ENCODE peak calls at places on chromosome 9, in eight cellular contexts. One of them, this sample, is unnamed.

GRCh38 chr9:110152704-110153374 is 55.1 kb downstream of the C9orf152 start:
- DNase-seq in mesothelial cell of epicardium: no peak
- DNase-seq in suprapubic skin: no peak
- DNase-seq in Panc1: peak; percentile 22
- DNase-seq in nephron progenitor cell: peak; percentile 44
- DNase-seq in lower leg skin: no peak
- DNase-seq in fibroblast of lung: peak; percentile 74
- DNase-seq in AG04450: no peak
- DNase-seq in this sample: no peak

GRCh38 chr9:108759835-108760234 is 96.0 kb downstream of the ACTL7B start:
- DNase-seq in mesothelial cell of epicardium: no peak
- DNase-seq in suprapubic skin: no peak
- DNase-seq in Panc1: no peak
- DNase-seq in nephron progenitor cell: no peak
- DNase-seq in lower leg skin: no peak
- DNase-seq in fibroblast of lung: no peak
- DNase-seq in AG04450: no peak
- DNase-seq in this sample: no peak

GRCh38 chr9:74951725-74952151 is 974 bp downstream of the C9orf40 start:
- DNase-seq in mesothelial cell of epicardium: peak; percentile 61
- DNase-seq in suprapubic skin: peak; percentile 82
- DNase-seq in Panc1: no peak
- DNase-seq in nephron progenitor cell: peak; percentile 59
- DNase-seq in lower leg skin: no peak
- DNase-seq in fibroblast of lung: peak; percentile 25
- DNase-seq in AG04450: no peak
- DNase-seq in this sample: no peak

GRCh38 chr9:24841993-24842392 is 296.3 kb upstream of the IZUMO3 start:
- DNase-seq in mesothelial cell of epicardium: no peak
- DNase-seq in suprapubic skin: no peak
- DNase-seq in Panc1: no peak
- DNase-seq in nephron progenitor cell: no peak
- DNase-seq in lower leg skin: no peak
- DNase-seq in fibroblast of lung: no peak
- DNase-seq in AG04450: no peak
- DNase-seq in this sample: no peak

GRCh38 chr9:123465304-123465703 is 109.3 kb downstream of the CRB2 start:
- DNase-seq in mesothelial cell of epicardium: no peak
- DNase-seq in suprapubic skin: no peak
- DNase-seq in Panc1: no peak
- DNase-seq in nephron progenitor cell: no peak
- DNase-seq in lower leg skin: no peak
- DNase-seq in fibroblast of lung: no peak
- DNase-seq in AG04450: no peak
- DNase-seq in this sample: no peak

GRCh38 chr9:137070906-137071275 is 534 bp upstream of the SAPCD2 start:
- DNase-seq in mesothelial cell of epicardium: no peak
- DNase-seq in suprapubic skin: no peak
- DNase-seq in Panc1: no peak
- DNase-seq in nephron progenitor cell: peak; percentile 54
- DNase-seq in lower leg skin: no peak
- DNase-seq in fibroblast of lung: no peak
- DNase-seq in AG04450: no peak
- DNase-seq in this sample: peak; percentile 85

GRCh38 chr9:101433229-101433628 is 2.3 kb downstream of the ALDOB start:
- DNase-seq in mesothelial cell of epicardium: no peak
- DNase-seq in suprapubic skin: no peak
- DNase-seq in Panc1: no peak
- DNase-seq in nephron progenitor cell: no peak
- DNase-seq in lower leg skin: no peak
- DNase-seq in fibroblast of lung: no peak
- DNase-seq in AG04450: no peak
- DNase-seq in this sample: no peak

GRCh38 chr9:127451681-127452480 is 571 bp downstream of the LRSAM1 start:
- DNase-seq in mesothelial cell of epicardium: no peak
- DNase-seq in suprapubic skin: no peak
- DNase-seq in Panc1: no peak
- DNase-seq in nephron progenitor cell: peak; percentile 41
- DNase-seq in lower leg skin: peak; percentile 29
- DNase-seq in fibroblast of lung: peak; percentile 51
- DNase-seq in AG04450: no peak
- DNase-seq in this sample: no peak

GRCh38 chr9:1604942-1605560 is 410.1 kb upstream of the SMARCA2 start:
- DNase-seq in mesothelial cell of epicardium: no peak
- DNase-seq in suprapubic skin: no peak
- DNase-seq in Panc1: peak; percentile 8
- DNase-seq in nephron progenitor cell: no peak
- DNase-seq in lower leg skin: no peak
- DNase-seq in fibroblast of lung: peak; percentile 32
- DNase-seq in AG04450: no peak
- DNase-seq in this sample: no peak

GRCh38 chr9:94656190-94656589 is 16.9 kb upstream of the FBP1 start:
- DNase-seq in mesothelial cell of epicardium: no peak
- DNase-seq in suprapubic skin: no peak
- DNase-seq in Panc1: no peak
- DNase-seq in nephron progenitor cell: no peak
- DNase-seq in lower leg skin: no peak
- DNase-seq in fibroblast of lung: no peak
- DNase-seq in AG04450: no peak
- DNase-seq in this sample: no peak

GRCh38 chr9:33817327-33818166 is 587 bp downstream of the UBE2R2 start:
- DNase-seq in mesothelial cell of epicardium: peak; percentile 71
- DNase-seq in suprapubic skin: peak; percentile 85
- DNase-seq in Panc1: no peak
- DNase-seq in nephron progenitor cell: peak; percentile 69
- DNase-seq in lower leg skin: peak; percentile 48
- DNase-seq in fibroblast of lung: peak; percentile 69
- DNase-seq in AG04450: no peak
- DNase-seq in this sample: peak; percentile 88
- TF ChIP-seq CTCF in mesothelial cell of epicardium: no peak
- TF ChIP-seq CTCF in suprapubic skin: peak; percentile 27
- TF ChIP-seq CTCF in Panc1: no peak
- TF ChIP-seq CTCF in nephron progenitor cell: no peak
- TF ChIP-seq CTCF in lower leg skin: no peak
- TF ChIP-seq CTCF in fibroblast of lung: peak; percentile 33
- TF ChIP-seq CTCF in AG04450: peak; percentile 43
- TF ChIP-seq CTCF in this sample: peak; percentile 37

DNA sequence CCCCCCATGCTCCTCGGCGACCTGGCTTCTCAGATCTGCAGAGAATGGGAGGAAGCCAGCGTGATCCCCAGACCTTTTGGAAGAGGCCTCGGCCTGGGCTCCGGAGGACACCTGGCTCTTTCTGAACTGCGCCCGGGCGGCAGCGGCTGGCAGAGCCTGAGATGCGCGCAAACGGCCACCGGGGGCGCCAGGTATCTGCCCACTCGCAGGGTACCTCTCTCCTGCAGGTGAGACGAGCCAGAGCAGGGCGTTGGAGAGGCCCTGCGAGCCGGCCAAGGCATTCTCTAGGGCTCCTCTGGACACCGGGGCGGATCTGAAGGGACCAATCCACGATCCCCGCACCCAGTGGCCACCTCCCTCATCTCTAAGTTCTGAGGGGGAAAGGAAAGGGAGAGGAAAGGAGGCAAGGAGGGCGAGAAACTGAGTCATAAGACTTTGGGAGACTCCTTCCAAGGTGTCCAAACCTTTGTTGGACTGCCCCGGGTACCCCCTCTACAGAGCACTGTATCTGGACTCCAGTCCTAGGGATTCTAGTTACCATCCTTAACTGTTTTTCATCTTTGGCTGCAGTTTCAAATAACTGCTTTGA is 55.0 kb upstream of the SLC46A2 start:
- DNase-seq in mesothelial cell of epicardium: no peak
- DNase-seq in suprapubic skin: no peak
- DNase-seq in Panc1: no peak
- DNase-seq in nephron progenitor cell: peak; percentile 12
- DNase-seq in lower leg skin: no peak
- DNase-seq in fibroblast of lung: no peak
- DNase-seq in AG04450: no peak
- DNase-seq in this sample: no peak
- TF ChIP-seq CTCF in mesothelial cell of epicardium: no peak
- TF ChIP-seq CTCF in suprapubic skin: peak; percentile 9
- TF ChIP-seq CTCF in Panc1: peak; percentile 53
- TF ChIP-seq CTCF in nephron progenitor cell: peak; percentile 16
- TF ChIP-seq CTCF in lower leg skin: no peak
- TF ChIP-seq CTCF in fibroblast of lung: no peak
- TF ChIP-seq CTCF in AG04450: no peak
- TF ChIP-seq CTCF in this sample: no peak

GRCh38 chr9:71681708-71682268 is 86.5 kb downstream of the CEMIP2 start:
- DNase-seq in mesothelial cell of epicardium: peak; percentile 41
- DNase-seq in suprapubic skin: no peak
- DNase-seq in Panc1: no peak
- DNase-seq in nephron progenitor cell: peak; percentile 4
- DNase-seq in lower leg skin: no peak
- DNase-seq in fibroblast of lung: peak; percentile 54
- DNase-seq in AG04450: peak; percentile 21
- DNase-seq in this sample: no peak

GRCh38 chr9:71685394-71685793 is 82.9 kb downstream of the CEMIP2 start:
- DNase-seq in mesothelial cell of epicardium: no peak
- DNase-seq in suprapubic skin: no peak
- DNase-seq in Panc1: no peak
- DNase-seq in nephron progenitor cell: no peak
- DNase-seq in lower leg skin: no peak
- DNase-seq in fibroblast of lung: no peak
- DNase-seq in AG04450: no peak
- DNase-seq in this sample: no peak

GRCh38 chr9:71684566-71684965 is 83.7 kb downstream of the CEMIP2 start:
- DNase-seq in mesothelial cell of epicardium: no peak
- DNase-seq in suprapubic skin: no peak
- DNase-seq in Panc1: no peak
- DNase-seq in nephron progenitor cell: no peak
- DNase-seq in lower leg skin: no peak
- DNase-seq in fibroblast of lung: no peak
- DNase-seq in AG04450: no peak
- DNase-seq in this sample: no peak

GRCh38 chr9:71685988-71686387 is 82.3 kb downstream of the CEMIP2 start:
- DNase-seq in mesothelial cell of epicardium: no peak
- DNase-seq in suprapubic skin: no peak
- DNase-seq in Panc1: no peak
- DNase-seq in nephron progenitor cell: no peak
- DNase-seq in lower leg skin: no peak
- DNase-seq in fibroblast of lung: no peak
- DNase-seq in AG04450: no peak
- DNase-seq in this sample: no peak

DNA sequence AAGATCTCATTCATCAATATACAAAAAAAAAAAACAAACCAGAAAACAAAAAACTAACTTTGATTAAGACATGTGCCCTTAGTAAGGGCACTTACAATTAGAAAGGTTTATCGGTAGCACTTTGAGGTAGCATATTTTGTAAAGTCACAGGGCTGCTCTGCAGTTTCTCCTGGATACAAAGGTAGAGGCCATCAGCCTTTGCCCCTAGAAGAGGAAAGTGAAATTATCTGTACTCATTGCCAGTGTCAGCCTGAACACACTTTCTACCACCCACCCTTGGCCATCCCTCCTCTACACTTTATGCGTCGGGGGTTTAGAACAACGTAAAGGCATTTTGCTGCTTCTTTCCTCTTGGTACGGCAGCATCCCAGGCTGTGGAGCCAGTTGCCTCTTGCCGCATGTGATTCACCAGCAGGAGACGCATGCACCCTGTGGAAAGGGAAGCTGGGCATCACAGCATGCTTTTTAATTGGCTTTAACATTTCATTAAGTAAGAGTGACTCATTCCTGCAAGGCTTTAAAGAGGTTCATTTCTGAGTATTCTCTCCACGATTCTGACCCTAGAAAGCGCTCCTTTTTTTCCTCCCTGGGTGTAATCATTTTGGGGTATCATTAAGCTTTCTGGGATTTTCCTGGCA is 84.6 kb downstream of the CEMIP2 start:
- DNase-seq in mesothelial cell of epicardium: no peak
- DNase-seq in suprapubic skin: no peak
- DNase-seq in Panc1: no peak
- DNase-seq in nephron progenitor cell: peak; percentile 18
- DNase-seq in lower leg skin: peak; percentile 48
- DNase-seq in fibroblast of lung: peak; percentile 67
- DNase-seq in AG04450: no peak
- DNase-seq in this sample: no peak
- TF ChIP-seq CTCF in mesothelial cell of epicardium: no peak
- TF ChIP-seq CTCF in suprapubic skin: peak; percentile 57
- TF ChIP-seq CTCF in Panc1: no peak
- TF ChIP-seq CTCF in nephron progenitor cell: no peak
- TF ChIP-seq CTCF in lower leg skin: no peak
- TF ChIP-seq CTCF in fibroblast of lung: peak; percentile 57
- TF ChIP-seq CTCF in AG04450: peak; percentile 40
- TF ChIP-seq CTCF in this sample: peak; percentile 32

DNA sequence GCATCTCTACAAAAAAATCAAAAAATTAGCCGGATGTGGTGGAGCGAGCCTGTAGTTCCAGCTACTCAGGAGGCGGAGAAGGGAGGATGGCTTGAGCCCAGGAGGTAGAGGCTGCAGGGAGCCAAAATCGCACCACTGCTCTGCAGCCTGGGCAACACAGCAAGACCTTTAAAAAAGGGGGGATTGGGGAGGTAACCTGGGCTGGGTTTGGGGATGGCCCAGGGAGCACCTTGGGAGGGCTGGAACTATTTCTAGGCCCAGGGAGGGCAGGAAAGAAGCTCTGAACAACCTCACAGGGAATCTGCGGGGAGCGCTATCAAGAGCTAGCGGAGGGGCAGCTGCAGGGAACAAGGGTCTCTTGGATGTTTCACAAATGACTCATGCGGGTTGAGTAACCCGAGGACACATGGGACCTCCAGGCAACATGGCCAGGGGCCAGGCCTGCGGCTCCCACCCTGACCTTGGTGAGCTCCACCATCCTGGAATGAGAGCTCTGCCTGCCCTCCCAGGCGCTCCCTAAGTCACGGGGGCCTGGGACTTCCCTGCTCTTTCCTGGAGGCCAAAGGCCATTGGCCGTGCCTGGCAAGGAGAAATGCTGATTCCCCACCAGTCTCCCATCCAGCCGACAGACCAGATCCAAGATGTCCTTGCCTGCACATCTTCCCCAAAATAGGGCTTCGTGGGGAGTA is 23.4 kb downstream of the SARDH start:
- DNase-seq in mesothelial cell of epicardium: no peak
- DNase-seq in suprapubic skin: no peak
- DNase-seq in Panc1: no peak
- DNase-seq in nephron progenitor cell: no peak
- DNase-seq in lower leg skin: no peak
- DNase-seq in fibroblast of lung: peak; percentile 86
- DNase-seq in AG04450: no peak
- DNase-seq in this sample: no peak
- TF ChIP-seq CTCF in mesothelial cell of epicardium: no peak
- TF ChIP-seq CTCF in suprapubic skin: no peak
- TF ChIP-seq CTCF in Panc1: no peak
- TF ChIP-seq CTCF in nephron progenitor cell: no peak
- TF ChIP-seq CTCF in lower leg skin: no peak
- TF ChIP-seq CTCF in fibroblast of lung: no peak
- TF ChIP-seq CTCF in AG04450: no peak
- TF ChIP-seq CTCF in this sample: no peak

GRCh38 chr9:36974731-36975130 is 59.3 kb downstream of the PAX5 start:
- DNase-seq in mesothelial cell of epicardium: no peak
- DNase-seq in suprapubic skin: no peak
- DNase-seq in Panc1: no peak
- DNase-seq in nephron progenitor cell: no peak
- DNase-seq in lower leg skin: no peak
- DNase-seq in fibroblast of lung: no peak
- DNase-seq in AG04450: no peak
- DNase-seq in this sample: peak; percentile 62
- TF ChIP-seq CTCF in mesothelial cell of epicardium: no peak
- TF ChIP-seq CTCF in suprapubic skin: no peak
- TF ChIP-seq CTCF in Panc1: no peak
- TF ChIP-seq CTCF in nephron progenitor cell: no peak
- TF ChIP-seq CTCF in lower leg skin: no peak
- TF ChIP-seq CTCF in fibroblast of lung: no peak
- TF ChIP-seq CTCF in AG04450: no peak
- TF ChIP-seq CTCF in this sample: no peak